ENCODE peak calls at places on chromosomes 5 and 9, in seven cellular contexts. One of them, this sample, is unnamed.

GRCh38 chr9:130537346-130538050 is 41.9 kb upstream of the FUBP3 start:
- DNase-seq in OCI-LY7: no peak
- DNase-seq in psoas muscle: no peak
- DNase-seq in tibial artery: no peak
- DNase-seq in body of pancreas: no peak
- DNase-seq in uterus: no peak
- DNase-seq in IMR-90: no peak
- DNase-seq in this sample: no peak

GRCh38 chr5:173866249-173867172 is 21.6 kb upstream of the CPEB4 start:
- DNase-seq in IMR-90: no peak
- DNase-seq in psoas muscle: no peak
- DNase-seq in uterus: no peak
- DNase-seq in tibial artery: peak; percentile 67
- DNase-seq in body of pancreas: no peak
- DNase-seq in OCI-LY7: no peak
- DNase-seq in this sample: no peak

GRCh38 chr9:106920701-106921283 is 57.8 kb downstream of the ZNF462 start:
- DNase-seq in uterus: no peak
- DNase-seq in psoas muscle: no peak
- DNase-seq in IMR-90: peak; percentile 21
- DNase-seq in tibial artery: no peak
- DNase-seq in OCI-LY7: no peak
- DNase-seq in body of pancreas: no peak
- DNase-seq in this sample: peak; percentile 75

GRCh38 chr5:138370537-138370936 is 18.1 kb downstream of the KDM3B start:
- DNase-seq in psoas muscle: no peak
- DNase-seq in IMR-90: peak; percentile 21
- DNase-seq in tibial artery: no peak
- DNase-seq in OCI-LY7: no peak
- DNase-seq in body of pancreas: no peak
- DNase-seq in uterus: no peak
- DNase-seq in this sample: no peak

GRCh38 chr5:57532513-57533497 is 50.2 kb upstream of the ACTBL2 start:
- DNase-seq in psoas muscle: no peak
- DNase-seq in body of pancreas: no peak
- DNase-seq in uterus: no peak
- DNase-seq in OCI-LY7: no peak
- DNase-seq in tibial artery: no peak
- DNase-seq in IMR-90: peak; percentile 79
- DNase-seq in this sample: no peak

GRCh38 chr5:142360607-142361120 is 35.8 kb upstream of the SPRY4 start:
- DNase-seq in uterus: no peak
- DNase-seq in IMR-90: peak; percentile 71
- DNase-seq in body of pancreas: peak; percentile 40
- DNase-seq in psoas muscle: no peak
- DNase-seq in OCI-LY7: no peak
- DNase-seq in tibial artery: no peak
- DNase-seq in this sample: no peak

GRCh38 chr5:122600924-122601323 is 174.0 kb upstream of the SNX2 start:
- DNase-seq in OCI-LY7: no peak
- DNase-seq in IMR-90: no peak
- DNase-seq in tibial artery: no peak
- DNase-seq in psoas muscle: no peak
- DNase-seq in body of pancreas: no peak
- DNase-seq in uterus: no peak
- DNase-seq in this sample: no peak

GRCh38 chr5:120605325-120606079 is 141.4 kb downstream of the PRR16 start:
- DNase-seq in uterus: no peak
- DNase-seq in body of pancreas: no peak
- DNase-seq in OCI-LY7: no peak
- DNase-seq in IMR-90: no peak
- DNase-seq in tibial artery: no peak
- DNase-seq in psoas muscle: no peak
- DNase-seq in this sample: no peak

GRCh38 chr9:133133680-133134418 is 12.8 kb upstream of the RALGDS start:
- DNase-seq in body of pancreas: peak; percentile 97
- DNase-seq in tibial artery: peak; percentile 89
- DNase-seq in IMR-90: peak; percentile 96
- DNase-seq in OCI-LY7: peak; percentile 55
- DNase-seq in psoas muscle: peak; percentile 89
- DNase-seq in uterus: peak; percentile 88
- DNase-seq in this sample: peak; percentile 81

GRCh38 chr9:69115621-69116020 is 58.5 kb upstream of the TJP2 start:
- DNase-seq in OCI-LY7: no peak
- DNase-seq in psoas muscle: no peak
- DNase-seq in tibial artery: no peak
- DNase-seq in body of pancreas: no peak
- DNase-seq in IMR-90: no peak
- DNase-seq in uterus: no peak
- DNase-seq in this sample: no peak

GRCh38 chr5:77630246-77631165 is 8.0 kb downstream of the OTP start:
- DNase-seq in uterus: no peak
- DNase-seq in OCI-LY7: no peak
- DNase-seq in tibial artery: no peak
- DNase-seq in psoas muscle: peak; percentile 38
- DNase-seq in body of pancreas: peak; percentile 76
- DNase-seq in IMR-90: no peak
- DNase-seq in this sample: peak; percentile 83

GRCh38 chr5:4661326-4661725 is 478.8 kb upstream of the ADAMTS16 start:
- DNase-seq in body of pancreas: no peak
- DNase-seq in psoas muscle: no peak
- DNase-seq in tibial artery: no peak
- DNase-seq in uterus: no peak
- DNase-seq in IMR-90: no peak
- DNase-seq in OCI-LY7: no peak
- DNase-seq in this sample: no peak

GRCh38 chr5:139926797-139927503 is 116.1 kb downstream of the NRG2 start:
- DNase-seq in tibial artery: no peak
- DNase-seq in uterus: no peak
- DNase-seq in psoas muscle: no peak
- DNase-seq in OCI-LY7: no peak
- DNase-seq in body of pancreas: no peak
- DNase-seq in IMR-90: no peak
- DNase-seq in this sample: no peak

GRCh38 chr9:36941441-36941840 is 92.6 kb downstream of the PAX5 start:
- DNase-seq in OCI-LY7: no peak
- DNase-seq in tibial artery: no peak
- DNase-seq in uterus: no peak
- DNase-seq in body of pancreas: no peak
- DNase-seq in psoas muscle: no peak
- DNase-seq in IMR-90: no peak
- DNase-seq in this sample: no peak

GRCh38 chr9:68560131-68560844 is 19.6 kb upstream of the TMEM252 start:
- DNase-seq in OCI-LY7: peak; percentile 54
- DNase-seq in psoas muscle: peak; percentile 39
- DNase-seq in uterus: peak; percentile 40
- DNase-seq in tibial artery: no peak
- DNase-seq in body of pancreas: peak; percentile 61
- DNase-seq in IMR-90: peak; percentile 84
- DNase-seq in this sample: peak; percentile 31

GRCh38 chr5:138961221-138961620 is 86.1 kb upstream of the LRRTM2 start:
- DNase-seq in OCI-LY7: no peak
- DNase-seq in IMR-90: no peak
- DNase-seq in tibial artery: no peak
- DNase-seq in psoas muscle: no peak
- DNase-seq in body of pancreas: no peak
- DNase-seq in uterus: no peak
- DNase-seq in this sample: no peak

GRCh38 chr9:100370064-100370723 is 17.5 kb upstream of the TEX10 start:
- DNase-seq in body of pancreas: no peak
- DNase-seq in psoas muscle: no peak
- DNase-seq in OCI-LY7: no peak
- DNase-seq in uterus: no peak
- DNase-seq in tibial artery: no peak
- DNase-seq in IMR-90: no peak
- DNase-seq in this sample: no peak

GRCh38 chr9:100368672-100369071 is 15.9 kb upstream of the TEX10 start:
- DNase-seq in body of pancreas: no peak
- DNase-seq in tibial artery: no peak
- DNase-seq in psoas muscle: no peak
- DNase-seq in uterus: no peak
- DNase-seq in OCI-LY7: no peak
- DNase-seq in IMR-90: no peak
- DNase-seq in this sample: no peak

GRCh38 chr9:100364013-100364412 is 11.3 kb upstream of the TEX10 start:
- DNase-seq in body of pancreas: no peak
- DNase-seq in OCI-LY7: no peak
- DNase-seq in IMR-90: no peak
- DNase-seq in tibial artery: no peak
- DNase-seq in uterus: no peak
- DNase-seq in psoas muscle: no peak
- DNase-seq in this sample: no peak

DNA sequence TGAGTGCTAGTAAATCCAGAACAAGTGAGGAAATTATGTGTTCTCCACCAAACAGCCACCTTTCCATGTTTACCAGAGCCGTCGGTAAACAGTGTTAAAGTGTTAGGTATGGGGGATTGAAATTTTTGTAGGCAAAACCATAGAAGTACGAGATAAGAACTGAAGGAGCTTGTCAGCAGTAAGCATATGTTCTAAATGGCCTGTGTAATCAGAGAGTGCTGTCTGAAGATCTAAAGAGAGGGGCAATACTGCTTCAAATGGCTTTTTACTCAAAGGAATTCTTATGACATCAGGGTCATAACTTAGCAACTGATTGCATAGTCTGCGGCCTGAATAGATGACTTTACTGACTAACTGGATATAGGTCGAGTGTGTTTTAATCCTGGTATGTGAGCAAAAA is 13.4 kb upstream of the TEX10 start:
- DNase-seq in IMR-90: no peak
- DNase-seq in tibial artery: no peak
- DNase-seq in body of pancreas: no peak
- DNase-seq in uterus: no peak
- DNase-seq in psoas muscle: no peak
- DNase-seq in OCI-LY7: no peak
- DNase-seq in this sample: no peak
- H3K9me3 ChIP-seq in IMR-90: no peaks in the 10 kb centered on the region
- H3K9me3 ChIP-seq in tibial artery: no peaks in the 10 kb centered on the region
- H3K9me3 ChIP-seq in body of pancreas: no peaks in the 10 kb centered on the region
- H3K9me3 ChIP-seq in uterus: no peaks in the 10 kb centered on the region
- H3K9me3 ChIP-seq in psoas muscle: no peaks in the 10 kb centered on the region
- H3K9me3 ChIP-seq in OCI-LY7: peaks cover 7% of the 10 kb centered on the region
- H3K9me3 ChIP-seq in this sample: peaks cover 41% of the 10 kb centered on the region

GRCh38 chr5:141359790-141360426 is at the start of gene PCDHGB2:
- DNase-seq in tibial artery: no peak
- DNase-seq in IMR-90: peak; percentile 64
- DNase-seq in uterus: no peak
- DNase-seq in psoas muscle: no peak
- DNase-seq in OCI-LY7: peak; percentile 85
- DNase-seq in body of pancreas: no peak
- DNase-seq in this sample: no peak
- H3K9me3 ChIP-seq in tibial artery: peaks cover 99% of the 10 kb centered on the region
- H3K9me3 ChIP-seq in IMR-90: peaks cover 63% of the 10 kb centered on the region
- H3K9me3 ChIP-seq in uterus: peaks cover 88% of the 10 kb centered on the region
- H3K9me3 ChIP-seq in psoas muscle: peaks cover 35% of the 10 kb centered on the region
- H3K9me3 ChIP-seq in OCI-LY7: no peaks in the 10 kb centered on the region
- H3K9me3 ChIP-seq in body of pancreas: no peaks in the 10 kb centered on the region
- H3K9me3 ChIP-seq in this sample: no peaks in the 10 kb centered on the region

DNA sequence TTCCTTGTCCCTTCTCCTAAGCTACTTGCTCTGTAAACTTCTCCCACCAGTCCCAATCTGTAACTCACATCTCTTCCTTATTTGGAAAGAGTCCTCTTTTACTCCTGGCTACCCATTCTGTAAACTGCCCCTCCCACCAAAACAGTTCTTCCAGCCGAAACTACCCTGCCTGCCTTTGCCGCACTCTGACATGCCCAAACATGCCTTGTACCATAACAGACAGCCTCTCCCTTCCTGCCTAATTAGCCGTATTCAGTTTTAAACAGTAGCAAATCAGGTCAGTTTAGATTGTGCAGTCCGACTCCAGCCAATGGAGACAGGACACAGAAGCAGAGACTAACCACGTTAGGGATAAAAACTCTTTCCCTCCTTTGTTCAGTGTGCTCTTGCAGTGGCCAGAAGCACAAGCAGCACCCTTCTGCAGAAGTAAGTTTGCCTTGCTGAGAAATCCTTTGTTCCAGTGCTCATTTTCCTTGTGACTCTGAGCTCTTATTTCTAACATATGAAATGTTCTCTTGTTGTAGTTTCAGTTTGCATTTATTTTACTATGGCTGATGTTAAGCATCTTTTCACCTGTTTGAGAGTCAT is 5.4 kb upstream of the GLT6D1 start:
- DNase-seq in body of pancreas: no peak
- DNase-seq in tibial artery: no peak
- DNase-seq in psoas muscle: no peak
- DNase-seq in IMR-90: no peak
- DNase-seq in uterus: no peak
- DNase-seq in OCI-LY7: no peak
- DNase-seq in this sample: no peak
- H3K9me3 ChIP-seq in body of pancreas: no peaks in the 10 kb centered on the region
- H3K9me3 ChIP-seq in tibial artery: peaks cover 49% of the 10 kb centered on the region
- H3K9me3 ChIP-seq in psoas muscle: peaks cover 15% of the 10 kb centered on the region
- H3K9me3 ChIP-seq in IMR-90: peaks cover 19% of the 10 kb centered on the region
- H3K9me3 ChIP-seq in uterus: peaks cover 7% of the 10 kb centered on the region
- H3K9me3 ChIP-seq in OCI-LY7: peaks cover 38% of the 10 kb centered on the region
- H3K9me3 ChIP-seq in this sample: peaks cover 46% of the 10 kb centered on the region

DNA sequence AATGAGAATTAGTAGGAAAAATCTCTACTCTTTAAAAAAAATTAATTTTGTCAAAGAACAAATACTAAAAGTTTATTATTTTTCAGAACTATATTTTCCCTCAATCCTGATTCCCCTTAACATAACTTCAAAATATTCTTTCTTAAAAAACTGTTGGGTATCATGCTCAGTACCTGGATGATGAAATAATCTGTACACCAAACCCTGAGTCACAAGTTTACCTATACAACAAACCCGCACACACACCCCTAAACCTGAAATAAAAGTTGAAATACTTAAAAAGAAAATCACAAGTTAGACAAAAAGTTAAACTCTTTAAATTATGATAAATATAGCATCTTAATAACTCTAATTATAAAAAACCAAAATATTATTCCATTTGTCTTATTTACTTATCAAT is 812.3 kb downstream of the MAT2B start:
- DNase-seq in tibial artery: no peak
- DNase-seq in OCI-LY7: no peak
- DNase-seq in psoas muscle: no peak
- DNase-seq in IMR-90: no peak
- DNase-seq in body of pancreas: no peak
- DNase-seq in uterus: no peak
- DNase-seq in this sample: no peak
- H3K9me3 ChIP-seq in tibial artery: no peaks in the 10 kb centered on the region
- H3K9me3 ChIP-seq in OCI-LY7: no peaks in the 10 kb centered on the region
- H3K9me3 ChIP-seq in psoas muscle: no peaks in the 10 kb centered on the region
- H3K9me3 ChIP-seq in IMR-90: no peaks in the 10 kb centered on the region
- H3K9me3 ChIP-seq in body of pancreas: no peaks in the 10 kb centered on the region
- H3K9me3 ChIP-seq in uterus: no peaks in the 10 kb centered on the region
- H3K9me3 ChIP-seq in this sample: no peaks in the 10 kb centered on the region

GRCh38 chr9:40925149-40925548 is 203.3 kb downstream of the FOXD4L6 start:
- DNase-seq in uterus: no peak
- DNase-seq in tibial artery: no peak
- DNase-seq in psoas muscle: no peak
- DNase-seq in OCI-LY7: no peak
- DNase-seq in IMR-90: no peak
- DNase-seq in body of pancreas: no peak
- DNase-seq in this sample: no peak
- H3K9me3 ChIP-seq in uterus: peaks cover 60% of the 10 kb centered on the region
- H3K9me3 ChIP-seq in tibial artery: peaks cover 93% of the 10 kb centered on the region
- H3K9me3 ChIP-seq in psoas muscle: peaks cover 66% of the 10 kb centered on the region
- H3K9me3 ChIP-seq in OCI-LY7: peaks cover 1% of the 10 kb centered on the region
- H3K9me3 ChIP-seq in IMR-90: peaks cover 50% of the 10 kb centered on the region
- H3K9me3 ChIP-seq in body of pancreas: no peaks in the 10 kb centered on the region
- H3K9me3 ChIP-seq in this sample: no peaks in the 10 kb centered on the region